ENCODE peak calls at places on chromosomes 6 and 20, in ten cellular contexts. One of them, this sample, is unnamed.

GRCh38 chr20:23235173-23236027 is 115.2 kb upstream of the NXT1 start:
- DNase-seq in H7: peak; percentile 81
- DNase-seq in ELR: peak; percentile 55
- DNase-seq in hypothalamus: peak; percentile 13
- DNase-seq in hippocampal formation: no peak
- DNase-seq in HCEC 1CT: peak; percentile 60
- DNase-seq in activated CD4-positive, alpha-beta T cell treated with anti-CD3 and anti-CD28 coated beads for 36 hours: peak; percentile 72
- DNase-seq in heart right ventricle: peak; percentile 77
- DNase-seq in posterior vena cava: peak; percentile 91
- DNase-seq in iPS-NIHi11: peak; percentile 86
- DNase-seq in this sample: no peak

GRCh38 chr6:90401933-90402830 is 105.5 kb upstream of the BACH2 start:
- DNase-seq in H7: no peak
- DNase-seq in ELR: no peak
- DNase-seq in hypothalamus: no peak
- DNase-seq in hippocampal formation: no peak
- DNase-seq in HCEC 1CT: no peak
- DNase-seq in activated CD4-positive, alpha-beta T cell treated with anti-CD3 and anti-CD28 coated beads for 36 hours: peak; percentile 55
- DNase-seq in heart right ventricle: no peak
- DNase-seq in posterior vena cava: no peak
- DNase-seq in iPS-NIHi11: no peak
- DNase-seq in this sample: no peak

GRCh38 chr6:143337201-143337949 is 113.1 kb downstream of the ADAT2 start:
- DNase-seq in H7: peak; percentile 71
- DNase-seq in ELR: peak; percentile 33
- DNase-seq in hypothalamus: no peak
- DNase-seq in hippocampal formation: no peak
- DNase-seq in HCEC 1CT: no peak
- DNase-seq in activated CD4-positive, alpha-beta T cell treated with anti-CD3 and anti-CD28 coated beads for 36 hours: peak; percentile 74
- DNase-seq in heart right ventricle: peak; percentile 18
- DNase-seq in posterior vena cava: no peak
- DNase-seq in iPS-NIHi11: peak; percentile 66
- DNase-seq in this sample: no peak

GRCh38 chr20:46183768-46184167 is 65.7 kb downstream of the CD40 start:
- DNase-seq in H7: no peak
- DNase-seq in ELR: no peak
- DNase-seq in hypothalamus: no peak
- DNase-seq in hippocampal formation: no peak
- DNase-seq in HCEC 1CT: no peak
- DNase-seq in activated CD4-positive, alpha-beta T cell treated with anti-CD3 and anti-CD28 coated beads for 36 hours: no peak
- DNase-seq in heart right ventricle: no peak
- DNase-seq in posterior vena cava: no peak
- DNase-seq in iPS-NIHi11: no peak
- DNase-seq in this sample: no peak

GRCh38 chr6:168163096-168163731 is 84.2 kb upstream of the FRMD1 start:
- DNase-seq in H7: peak; percentile 58
- DNase-seq in ELR: no peak
- DNase-seq in hypothalamus: peak; percentile 15
- DNase-seq in hippocampal formation: no peak
- DNase-seq in HCEC 1CT: no peak
- DNase-seq in activated CD4-positive, alpha-beta T cell treated with anti-CD3 and anti-CD28 coated beads for 36 hours: no peak
- DNase-seq in heart right ventricle: no peak
- DNase-seq in posterior vena cava: no peak
- DNase-seq in iPS-NIHi11: no peak
- DNase-seq in this sample: no peak

GRCh38 chr20:14622796-14623195 is 285.4 kb upstream of the FLRT3 start:
- DNase-seq in H7: peak; percentile 19
- DNase-seq in ELR: peak; percentile 21
- DNase-seq in hypothalamus: no peak
- DNase-seq in hippocampal formation: no peak
- DNase-seq in HCEC 1CT: no peak
- DNase-seq in activated CD4-positive, alpha-beta T cell treated with anti-CD3 and anti-CD28 coated beads for 36 hours: no peak
- DNase-seq in heart right ventricle: no peak
- DNase-seq in posterior vena cava: no peak
- DNase-seq in iPS-NIHi11: peak; percentile 34
- DNase-seq in this sample: no peak

GRCh38 chr6:128516514-128516898 is 3.9 kb downstream of the PTPRK start:
- DNase-seq in H7: peak; percentile 16
- DNase-seq in ELR: peak; percentile 70
- DNase-seq in hypothalamus: no peak
- DNase-seq in hippocampal formation: peak; percentile 82
- DNase-seq in HCEC 1CT: peak; percentile 60
- DNase-seq in activated CD4-positive, alpha-beta T cell treated with anti-CD3 and anti-CD28 coated beads for 36 hours: no peak
- DNase-seq in heart right ventricle: no peak
- DNase-seq in posterior vena cava: no peak
- DNase-seq in iPS-NIHi11: peak; percentile 16
- DNase-seq in this sample: no peak

GRCh38 chr20:51583499-51583898 is 41.0 kb upstream of the NFATC2 start:
- DNase-seq in H7: no peak
- DNase-seq in ELR: no peak
- DNase-seq in hypothalamus: no peak
- DNase-seq in hippocampal formation: no peak
- DNase-seq in HCEC 1CT: no peak
- DNase-seq in activated CD4-positive, alpha-beta T cell treated with anti-CD3 and anti-CD28 coated beads for 36 hours: no peak
- DNase-seq in heart right ventricle: no peak
- DNase-seq in posterior vena cava: no peak
- DNase-seq in iPS-NIHi11: no peak
- DNase-seq in this sample: no peak

GRCh38 chr6:1952726-1953360 is 292.6 kb downstream of the GMDS start:
- DNase-seq in H7: no peak
- DNase-seq in ELR: peak; percentile 99
- DNase-seq in hypothalamus: no peak
- DNase-seq in hippocampal formation: no peak
- DNase-seq in HCEC 1CT: peak; percentile 93
- DNase-seq in activated CD4-positive, alpha-beta T cell treated with anti-CD3 and anti-CD28 coated beads for 36 hours: no peak
- DNase-seq in heart right ventricle: no peak
- DNase-seq in posterior vena cava: no peak
- DNase-seq in iPS-NIHi11: no peak
- DNase-seq in this sample: no peak

GRCh38 chr6:111562271-111562670 is 43.4 kb downstream of the TRAF3IP2 start:
- DNase-seq in H7: no peak
- DNase-seq in ELR: no peak
- DNase-seq in hypothalamus: no peak
- DNase-seq in hippocampal formation: no peak
- DNase-seq in HCEC 1CT: no peak
- DNase-seq in activated CD4-positive, alpha-beta T cell treated with anti-CD3 and anti-CD28 coated beads for 36 hours: no peak
- DNase-seq in heart right ventricle: no peak
- DNase-seq in posterior vena cava: no peak
- DNase-seq in iPS-NIHi11: no peak
- DNase-seq in this sample: no peak

GRCh38 chr6:33757906-33758305 is 11.2 kb upstream of the IP6K3 start:
- DNase-seq in H7: no peak
- DNase-seq in ELR: no peak
- DNase-seq in hypothalamus: no peak
- DNase-seq in hippocampal formation: no peak
- DNase-seq in HCEC 1CT: no peak
- DNase-seq in activated CD4-positive, alpha-beta T cell treated with anti-CD3 and anti-CD28 coated beads for 36 hours: no peak
- DNase-seq in heart right ventricle: no peak
- DNase-seq in posterior vena cava: no peak
- DNase-seq in iPS-NIHi11: no peak
- DNase-seq in this sample: no peak

GRCh38 chr6:21188505-21189223 is 404.9 kb upstream of the SOX4 start:
- DNase-seq in H7: no peak
- DNase-seq in ELR: no peak
- DNase-seq in hypothalamus: no peak
- DNase-seq in hippocampal formation: no peak
- DNase-seq in HCEC 1CT: no peak
- DNase-seq in activated CD4-positive, alpha-beta T cell treated with anti-CD3 and anti-CD28 coated beads for 36 hours: no peak
- DNase-seq in heart right ventricle: no peak
- DNase-seq in posterior vena cava: no peak
- DNase-seq in iPS-NIHi11: no peak
- DNase-seq in this sample: no peak

GRCh38 chr6:45044510-45045252 is 283.4 kb upstream of the RUNX2 start:
- DNase-seq in H7: no peak
- DNase-seq in ELR: peak; percentile 35
- DNase-seq in hypothalamus: no peak
- DNase-seq in hippocampal formation: no peak
- DNase-seq in HCEC 1CT: no peak
- DNase-seq in activated CD4-positive, alpha-beta T cell treated with anti-CD3 and anti-CD28 coated beads for 36 hours: no peak
- DNase-seq in heart right ventricle: no peak
- DNase-seq in posterior vena cava: no peak
- DNase-seq in iPS-NIHi11: no peak
- DNase-seq in this sample: no peak

GRCh38 chr6:46651766-46652165 is 852 bp downstream of the CYP39A1 start:
- DNase-seq in H7: no peak
- DNase-seq in ELR: no peak
- DNase-seq in hypothalamus: no peak
- DNase-seq in hippocampal formation: no peak
- DNase-seq in HCEC 1CT: peak; percentile 25
- DNase-seq in activated CD4-positive, alpha-beta T cell treated with anti-CD3 and anti-CD28 coated beads for 36 hours: no peak
- DNase-seq in heart right ventricle: no peak
- DNase-seq in posterior vena cava: no peak
- DNase-seq in iPS-NIHi11: no peak
- DNase-seq in this sample: no peak

GRCh38 chr6:166950443-166950821 is 5.9 kb downstream of the RNASET2 start:
- DNase-seq in H7: no peak
- DNase-seq in ELR: no peak
- DNase-seq in hypothalamus: no peak
- DNase-seq in hippocampal formation: no peak
- DNase-seq in HCEC 1CT: no peak
- DNase-seq in activated CD4-positive, alpha-beta T cell treated with anti-CD3 and anti-CD28 coated beads for 36 hours: peak; percentile 48
- DNase-seq in heart right ventricle: no peak
- DNase-seq in posterior vena cava: no peak
- DNase-seq in iPS-NIHi11: no peak
- DNase-seq in this sample: no peak

GRCh38 chr6:39791850-39792500 is at the start of gene DAAM2:
- DNase-seq in H7: peak; percentile 86
- DNase-seq in ELR: peak; percentile 39
- DNase-seq in hypothalamus: peak; percentile 45
- DNase-seq in hippocampal formation: peak; percentile 74
- DNase-seq in HCEC 1CT: no peak
- DNase-seq in activated CD4-positive, alpha-beta T cell treated with anti-CD3 and anti-CD28 coated beads for 36 hours: peak; percentile 9
- DNase-seq in heart right ventricle: peak; percentile 62
- DNase-seq in posterior vena cava: peak; percentile 87
- DNase-seq in iPS-NIHi11: peak; percentile 76
- DNase-seq in this sample: no peak

GRCh38 chr6:44561832-44562496 is 174.5 kb downstream of the CDC5L start:
- DNase-seq in H7: no peak
- DNase-seq in ELR: no peak
- DNase-seq in hypothalamus: no peak
- DNase-seq in hippocampal formation: no peak
- DNase-seq in HCEC 1CT: no peak
- DNase-seq in activated CD4-positive, alpha-beta T cell treated with anti-CD3 and anti-CD28 coated beads for 36 hours: peak; percentile 28
- DNase-seq in heart right ventricle: no peak
- DNase-seq in posterior vena cava: no peak
- DNase-seq in iPS-NIHi11: no peak
- DNase-seq in this sample: no peak

GRCh38 chr6:40722553-40723258 is 135.5 kb upstream of the LRFN2 start:
- DNase-seq in H7: no peak
- DNase-seq in ELR: no peak
- DNase-seq in hypothalamus: no peak
- DNase-seq in hippocampal formation: no peak
- DNase-seq in HCEC 1CT: no peak
- DNase-seq in activated CD4-positive, alpha-beta T cell treated with anti-CD3 and anti-CD28 coated beads for 36 hours: no peak
- DNase-seq in heart right ventricle: no peak
- DNase-seq in posterior vena cava: no peak
- DNase-seq in iPS-NIHi11: no peak
- DNase-seq in this sample: no peak

GRCh38 chr20:35108921-35109320 is 16.3 kb upstream of the TRPC4AP start:
- DNase-seq in H7: no peak
- DNase-seq in ELR: peak; percentile 36
- DNase-seq in hypothalamus: no peak
- DNase-seq in hippocampal formation: no peak
- DNase-seq in HCEC 1CT: no peak
- DNase-seq in activated CD4-positive, alpha-beta T cell treated with anti-CD3 and anti-CD28 coated beads for 36 hours: no peak
- DNase-seq in heart right ventricle: no peak
- DNase-seq in posterior vena cava: no peak
- DNase-seq in iPS-NIHi11: no peak
- DNase-seq in this sample: no peak

GRCh38 chr6:145736854-145737181 is 1.5 kb upstream of the EPM2A start:
- DNase-seq in H7: no peak
- DNase-seq in ELR: no peak
- DNase-seq in hypothalamus: no peak
- DNase-seq in hippocampal formation: no peak
- DNase-seq in HCEC 1CT: peak; percentile 46
- DNase-seq in activated CD4-positive, alpha-beta T cell treated with anti-CD3 and anti-CD28 coated beads for 36 hours: no peak
- DNase-seq in heart right ventricle: no peak
- DNase-seq in posterior vena cava: no peak
- DNase-seq in iPS-NIHi11: no peak
- DNase-seq in this sample: no peak

GRCh38 chr6:158008894-158009891 is 27.5 kb downstream of the SYNJ2 start:
- DNase-seq in H7: no peak
- DNase-seq in ELR: peak; percentile 36
- DNase-seq in hypothalamus: peak; percentile 82
- DNase-seq in hippocampal formation: peak; percentile 70
- DNase-seq in HCEC 1CT: peak; percentile 46
- DNase-seq in activated CD4-positive, alpha-beta T cell treated with anti-CD3 and anti-CD28 coated beads for 36 hours: peak; percentile 59
- DNase-seq in heart right ventricle: peak; percentile 63
- DNase-seq in posterior vena cava: peak; percentile 82
- DNase-seq in iPS-NIHi11: no peak
- DNase-seq in this sample: peak; percentile 64

GRCh38 chr6:111122458-111123286 is 35.4 kb downstream of the SLC16A10 start:
- DNase-seq in H7: no peak
- DNase-seq in ELR: no peak
- DNase-seq in hypothalamus: no peak
- DNase-seq in hippocampal formation: no peak
- DNase-seq in HCEC 1CT: no peak
- DNase-seq in activated CD4-positive, alpha-beta T cell treated with anti-CD3 and anti-CD28 coated beads for 36 hours: no peak
- DNase-seq in heart right ventricle: no peak
- DNase-seq in posterior vena cava: no peak
- DNase-seq in iPS-NIHi11: no peak
- DNase-seq in this sample: no peak

GRCh38 chr6:168260385-168260987 is 59.1 kb downstream of the DACT2 start:
- DNase-seq in H7: no peak
- DNase-seq in ELR: no peak
- DNase-seq in hypothalamus: no peak
- DNase-seq in hippocampal formation: no peak
- DNase-seq in HCEC 1CT: no peak
- DNase-seq in activated CD4-positive, alpha-beta T cell treated with anti-CD3 and anti-CD28 coated beads for 36 hours: no peak
- DNase-seq in heart right ventricle: no peak
- DNase-seq in posterior vena cava: peak; percentile 71
- DNase-seq in iPS-NIHi11: no peak
- DNase-seq in this sample: no peak

GRCh38 chr20:19885981-19886665 is 128.1 kb downstream of the RIN2 start:
- DNase-seq in H7: no peak
- DNase-seq in ELR: peak; percentile 55
- DNase-seq in hypothalamus: peak; percentile 68
- DNase-seq in hippocampal formation: no peak
- DNase-seq in HCEC 1CT: peak; percentile 57
- DNase-seq in activated CD4-positive, alpha-beta T cell treated with anti-CD3 and anti-CD28 coated beads for 36 hours: no peak
- DNase-seq in heart right ventricle: peak; percentile 46
- DNase-seq in posterior vena cava: no peak
- DNase-seq in iPS-NIHi11: no peak
- DNase-seq in this sample: no peak

GRCh38 chr20:59144179-59144830 is 19.3 kb upstream of the ZNF831 start:
- DNase-seq in H7: no peak
- DNase-seq in ELR: no peak
- DNase-seq in hypothalamus: no peak
- DNase-seq in hippocampal formation: no peak
- DNase-seq in HCEC 1CT: no peak
- DNase-seq in activated CD4-positive, alpha-beta T cell treated with anti-CD3 and anti-CD28 coated beads for 36 hours: peak; percentile 75
- DNase-seq in heart right ventricle: no peak
- DNase-seq in posterior vena cava: no peak
- DNase-seq in iPS-NIHi11: no peak
- DNase-seq in this sample: no peak

GRCh38 chr20:5652626-5653573 is 97.3 kb upstream of the SHLD1 start:
- DNase-seq in H7: no peak
- DNase-seq in ELR: peak; percentile 96
- DNase-seq in hypothalamus: no peak
- DNase-seq in hippocampal formation: no peak
- DNase-seq in HCEC 1CT: peak; percentile 94
- DNase-seq in activated CD4-positive, alpha-beta T cell treated with anti-CD3 and anti-CD28 coated beads for 36 hours: no peak
- DNase-seq in heart right ventricle: no peak
- DNase-seq in posterior vena cava: no peak
- DNase-seq in iPS-NIHi11: no peak
- DNase-seq in this sample: no peak

GRCh38 chr6:142693446-142693845 is 251.5 kb downstream of the HIVEP2 start:
- DNase-seq in H7: no peak
- DNase-seq in ELR: peak; percentile 91
- DNase-seq in hypothalamus: no peak
- DNase-seq in hippocampal formation: no peak
- DNase-seq in HCEC 1CT: peak; percentile 87
- DNase-seq in activated CD4-positive, alpha-beta T cell treated with anti-CD3 and anti-CD28 coated beads for 36 hours: no peak
- DNase-seq in heart right ventricle: no peak
- DNase-seq in posterior vena cava: no peak
- DNase-seq in iPS-NIHi11: no peak
- DNase-seq in this sample: no peak

GRCh38 chr20:17843246-17844132 is 125.1 kb downstream of the SNX5 start:
- DNase-seq in H7: no peak
- DNase-seq in ELR: peak; percentile 94
- DNase-seq in hypothalamus: no peak
- DNase-seq in hippocampal formation: no peak
- DNase-seq in HCEC 1CT: peak; percentile 96
- DNase-seq in activated CD4-positive, alpha-beta T cell treated with anti-CD3 and anti-CD28 coated beads for 36 hours: peak; percentile 55
- DNase-seq in heart right ventricle: peak; percentile 69
- DNase-seq in posterior vena cava: no peak
- DNase-seq in iPS-NIHi11: no peak
- DNase-seq in this sample: no peak

This sample was measured in chondrocyte.